ENCODE peak calls at places on chromosomes 13 and 19, in four cellular contexts. N is heart left ventricle; X is cardiac muscle cell; A is CD8-positive, alpha-beta T cell. P is an unnamed sample.

GRCh38 chr13:111153977-111154332 is 38.8 kb downstream of the ARHGEF7 start:
- DNase-seq in A (peak; percentile 30), X (no peak), N (no peak), P (no peak)

GRCh38 chr19:44741841-44742352 is 6.6 kb upstream of the BCL3 start:
- DNase-seq in N (peak; percentile 97), X (no peak), A (no peak), P (peak; percentile 99)

GRCh38 chr13:23751195-23751594 is 138.0 kb downstream of the MIPEP start:
- DNase-seq in A (no peak), X (no peak), N (no peak), P (no peak)

GRCh38 chr19:47445527-47445926 is 26.2 kb downstream of the SLC8A2 start:
- DNase-seq in N (no peak), A (no peak), X (no peak), P (no peak)

GRCh38 chr19:51097166-51097736 is 11.0 kb downstream of the CTU1 start:
- DNase-seq in N (peak; percentile 45), X (peak; percentile 79), A (peak; percentile 57), P (peak; percentile 84)

GRCh38 chr19:39384839-39385568 is 5.9 kb downstream of the PAF1 start:
- DNase-seq in X (no peak), N (no peak), A (no peak), P (no peak)

GRCh38 chr13:33230178-33230881 is 55.2 kb downstream of the STARD13 start:
- DNase-seq in N (no peak), X (no peak), A (no peak), P (no peak)

GRCh38 chr19:2455481-2456300 is 1.1 kb downstream of the LMNB2 start:
- DNase-seq in N (no peak), A (peak; percentile 26), X (no peak), P (peak; percentile 88)

DNA sequence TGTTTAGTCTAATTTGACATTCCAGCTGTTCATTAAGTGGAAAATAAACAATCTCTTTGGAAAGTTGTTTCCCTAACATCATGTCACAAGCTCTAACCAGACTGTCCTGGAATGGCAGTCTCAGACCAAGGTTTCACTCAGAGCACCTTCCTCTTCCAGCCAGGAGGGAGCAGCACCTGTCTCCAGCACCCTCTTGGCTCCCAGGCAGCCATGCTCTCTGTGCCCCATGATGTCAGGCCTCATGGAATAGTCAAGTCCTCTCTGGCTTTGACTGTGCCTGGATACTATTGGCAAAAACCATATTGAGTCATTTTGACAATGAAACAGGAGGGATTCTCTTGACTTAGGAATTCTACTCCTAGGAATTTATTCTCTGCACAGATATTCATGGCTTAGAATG is 171.4 kb downstream of the OXGR1 start:
- DNase-seq in A (no peak), N (no peak), X (peak; percentile 42), P (no peak)
- TF ChIP-seq CTCF in A (no peak), N (no peak), X (peak; percentile 15), P (peak; percentile 41)

GRCh38 chr13:43159007-43159406 is 135.6 kb downstream of the DNAJC15 start:
- DNase-seq in A (no peak), N (no peak), X (no peak), P (no peak)
- TF ChIP-seq CTCF in A (no peak), N (no peak), X (peak; percentile 24), P (no peak)

DNA sequence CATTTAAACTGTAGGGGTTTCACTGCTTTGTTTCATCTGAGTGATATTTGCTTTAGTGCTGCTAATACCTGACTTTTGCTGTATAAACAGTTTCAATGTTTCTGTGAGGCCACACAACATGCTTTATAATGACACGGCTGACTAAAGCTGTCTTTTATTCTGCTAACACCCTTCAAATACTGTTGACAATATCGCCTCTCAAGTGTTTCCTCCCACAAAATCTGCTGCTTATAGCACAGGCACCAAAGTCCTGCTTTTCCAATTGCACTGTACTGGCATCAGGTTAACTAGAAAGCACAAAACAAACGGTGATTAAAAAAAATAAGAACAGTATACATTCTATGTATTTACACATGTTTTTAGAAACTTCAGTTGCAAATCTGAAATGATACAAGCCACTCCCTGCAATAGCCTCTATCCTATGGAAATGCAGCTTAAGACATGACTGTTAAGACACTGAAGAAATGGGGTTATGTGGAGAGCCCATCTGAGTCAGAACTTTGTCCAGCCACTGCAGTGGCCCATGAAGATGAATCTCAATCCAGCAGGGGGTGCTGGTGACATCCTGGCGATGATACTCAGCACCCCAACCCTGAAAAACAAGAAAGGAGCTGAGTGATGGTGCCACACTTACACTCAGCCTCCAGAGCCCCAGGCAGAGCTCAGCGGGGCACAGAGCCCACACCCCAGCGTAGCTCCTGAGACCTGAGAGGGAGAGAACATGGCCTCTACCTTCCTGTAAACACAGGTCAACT is 29.4 kb downstream of the RFXAP start:
- DNase-seq in N (no peak), A (no peak), X (no peak), P (no peak)
- TF ChIP-seq CTCF in N (no peak), A (no peak), X (no peak), P (no peak)

GRCh38 chr13:97433727-97434416 is at the start of gene RAP2A:
- DNase-seq in X (peak; percentile 97), A (peak; percentile 89), N (peak; percentile 92), P (peak; percentile 98)
- TF ChIP-seq CTCF in X (no peak), A (no peak), N (no peak), P (no peak)

GRCh38 chr19:19410553-19411550 is 5.4 kb downstream of the GATAD2A start:
- DNase-seq in X (no peak), N (no peak), A (no peak), P (peak; percentile 30)
- TF ChIP-seq CTCF in X (no peak), N (no peak), A (no peak), P (no peak)

GRCh38 chr13:66689037-66689619 is 541.0 kb downstream of the PCDH9 start:
- DNase-seq in X (peak; percentile 27), N (no peak), A (no peak), P (no peak)
- TF ChIP-seq CTCF in X (peak; percentile 42), N (no peak), A (no peak), P (peak; percentile 19)

GRCh38 chr13:29840585-29840984 is 9.8 kb downstream of the UBL3 start:
- DNase-seq in X (no peak), A (no peak), N (no peak), P (no peak)

GRCh38 chr13:29830000-29830399 is 20.4 kb downstream of the UBL3 start:
- DNase-seq in A (no peak), X (no peak), N (no peak), P (no peak)

GRCh38 chr13:29832899-29833298 is 17.5 kb downstream of the UBL3 start:
- DNase-seq in N (no peak), X (no peak), A (no peak), P (no peak)

DNA sequence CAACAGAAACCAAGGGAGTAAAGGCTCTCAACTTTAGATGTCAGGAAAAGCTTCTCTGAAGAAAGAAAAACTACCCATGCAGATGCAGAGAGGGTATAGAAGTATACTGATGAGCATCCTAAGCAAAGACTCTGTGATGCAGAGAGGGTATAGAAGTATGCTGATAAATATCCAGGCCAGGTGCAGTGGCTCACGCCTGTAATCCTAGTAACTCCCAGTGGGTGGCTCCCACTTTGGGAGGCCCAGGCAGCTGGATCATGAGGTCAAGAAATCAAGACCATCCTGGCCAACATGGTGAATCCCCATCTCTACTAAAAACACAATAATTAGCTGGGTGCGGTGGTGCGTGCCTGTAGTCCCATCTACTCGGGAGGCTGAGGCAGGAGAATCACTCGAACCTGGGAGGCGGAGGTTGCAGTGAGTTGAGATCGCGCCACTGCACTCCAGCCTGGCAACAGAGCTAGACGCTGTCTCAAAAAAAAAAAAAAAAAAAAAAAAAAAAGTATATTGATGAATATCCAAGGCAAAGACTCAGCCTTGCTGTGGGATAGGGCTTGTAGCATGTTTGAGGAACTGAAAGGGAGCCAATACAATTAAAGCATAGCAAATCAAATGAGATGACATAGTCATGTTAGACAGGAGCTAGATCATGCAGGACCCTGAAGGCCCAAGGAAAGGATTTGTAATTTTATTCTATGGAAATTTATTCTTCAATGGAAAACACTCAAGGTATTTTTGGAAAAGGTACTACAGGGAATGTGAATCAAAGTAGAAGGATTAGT is 14.9 kb downstream of the UBL3 start:
- DNase-seq in N (no peak), X (no peak), A (no peak), P (peak; percentile 35)
- TF ChIP-seq CTCF in N (no peak), X (no peak), A (no peak), P (no peak)

GRCh38 chr19:9945319-9945966 is 9.1 kb upstream of the OLFM2 start:
- DNase-seq in X (no peak), A (no peak), N (peak; percentile 86), P (peak; percentile 93)
- TF ChIP-seq CTCF in X (peak; percentile 40), A (no peak), N (no peak), P (no peak)

DNA sequence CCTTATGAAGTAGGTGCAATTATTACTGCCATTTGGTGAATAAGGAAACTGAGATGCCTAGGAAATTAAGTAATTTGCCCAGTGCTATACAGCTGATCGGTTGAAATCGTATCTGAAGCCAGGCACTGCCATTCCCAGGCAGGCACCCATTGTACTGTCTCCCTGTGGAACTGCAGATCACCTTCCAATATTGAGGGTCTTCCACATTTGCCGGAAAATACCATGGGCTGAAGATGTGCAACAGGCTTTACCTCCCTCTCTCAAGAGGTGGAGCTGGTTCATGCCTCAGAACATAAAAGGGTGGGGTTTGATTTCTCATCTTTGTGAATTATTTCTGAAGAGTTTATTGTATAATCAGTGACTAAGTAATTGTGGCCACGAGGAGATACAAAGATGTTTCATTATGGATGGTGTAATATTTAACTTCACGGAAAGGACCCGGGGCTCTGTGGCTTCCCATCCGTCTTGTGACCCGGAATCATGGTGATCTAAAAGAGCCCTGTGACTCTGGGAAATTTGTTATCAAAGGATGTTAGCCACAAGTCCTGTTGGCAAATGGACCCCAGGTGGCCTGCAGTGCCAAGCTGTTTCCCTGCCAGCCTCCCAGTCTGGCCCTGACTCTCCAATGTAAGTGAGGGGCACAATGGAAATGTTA is 230.4 kb downstream of the LACC1 start:
- DNase-seq in N (no peak), X (no peak), A (no peak), P (no peak)
- TF ChIP-seq CTCF in N (no peak), X (no peak), A (no peak), P (no peak)

GRCh38 chr13:91805605-91806004 is 407.2 kb downstream of the GPC5 start:
- DNase-seq in N (no peak), A (no peak), X (peak; percentile 44), P (no peak)
- TF ChIP-seq CTCF in N (no peak), A (no peak), X (peak; percentile 16), P (no peak)

P was measured in kidney.